ENCODE peak calls at places on chromosomes 1 and 21, in seven cellular contexts. T is dermis microvascular lymphatic vessel endothelial cell; D is trophoblast cell; A is stimulated activated CD4-positive, alpha-beta T cell treated with anti-CD3 and anti-CD28 coated beads, Interleukin-1b, Interleukin-23, amount 100 ng/mL, for 1 hour; Y is activated T-helper 1 cell treated with anti-CD3 and anti-CD28 coated beads, Interleukin-2, amount 50 U/mL, for 16 hours; C is activated T-helper 9 cell treated with anti-CD3 and anti-CD28 coated beads, Interleukin-2, amount 50 U/mL, for 16 hours; U is posterior vena cava. Q is an unnamed sample.

GRCh38 chr1:215887618-215888017 is 320.5 kb downstream of the KCTD3 start:
- DNase-seq in C (no peak), A (no peak), T (no peak), D (no peak), U (no peak), Y (no peak), Q (no peak)

GRCh38 chr1:12095822-12096263 is 32.7 kb downstream of the TNFRSF8 start:
- DNase-seq in C (no peak), T (no peak), Y (no peak), D (peak; percentile 29), U (peak; percentile 45), A (no peak), Q (no peak)

GRCh38 chr1:16156848-16157495 is 1.1 kb upstream of the EPHA2 start:
- DNase-seq in T (peak; percentile 70), A (no peak), C (no peak), Y (no peak), D (no peak), U (peak; percentile 84), Q (no peak)

GRCh38 chr1:89841507-89841906 is 20.7 kb downstream of the LRRC8D start:
- DNase-seq in C (no peak), U (no peak), Y (no peak), T (no peak), D (no peak), A (no peak), Q (no peak)

GRCh38 chr1:156004843-156005593 is 15.7 kb downstream of the SSR2 start:
- DNase-seq in A (no peak), D (no peak), T (no peak), C (no peak), U (no peak), Y (no peak), Q (no peak)

GRCh38 chr1:186798960-186799688 is 29.6 kb upstream of the PLA2G4A start:
- DNase-seq in U (no peak), C (no peak), A (no peak), Y (no peak), T (no peak), D (no peak), Q (no peak)

GRCh38 chr1:183622884-183623785 is 12.4 kb downstream of the ARPC5 start:
- DNase-seq in U (no peak), C (no peak), D (peak; percentile 70), T (peak; percentile 67), A (peak; percentile 8), Y (no peak), Q (no peak)

GRCh38 chr21:29005696-29006095 is 13.0 kb upstream of the LTN1 start:
- DNase-seq in D (peak; percentile 91), C (no peak), T (no peak), A (no peak), U (no peak), Y (no peak), Q (no peak)

GRCh38 chr1:208237241-208237640 is 6.9 kb downstream of the PLXNA2 start:
- DNase-seq in T (peak; percentile 57), Y (no peak), D (no peak), A (no peak), C (no peak), U (no peak), Q (no peak)

GRCh38 chr1:14478120-14478519 is 120.4 kb upstream of the KAZN start:
- DNase-seq in U (no peak), T (no peak), D (no peak), A (no peak), C (no peak), Y (no peak), Q (no peak)

GRCh38 chr1:223486366-223486765 is 93.2 kb downstream of the CCDC185 start:
- DNase-seq in C (no peak), D (no peak), U (no peak), Y (no peak), A (no peak), T (no peak), Q (no peak)

GRCh38 chr1:39575191-39576015 is 1.2 kb downstream of the PABPC4 start:
- DNase-seq in Y (peak; percentile 15), U (peak; percentile 93), C (peak; percentile 28), D (peak; percentile 82), T (peak; percentile 66), A (no peak), Q (peak; percentile 29)

GRCh38 chr1:235511470-235512240 is 7.4 kb upstream of the B3GALNT2 start:
- DNase-seq in T (peak; percentile 12), C (no peak), D (peak; percentile 44), A (no peak), Y (no peak), U (no peak), Q (no peak)

GRCh38 chr1:8876099-8876496 is 2.4 kb downstream of the ENO1 start:
- DNase-seq in U (no peak), D (no peak), Y (no peak), T (no peak), A (no peak), C (no peak), Q (no peak)

GRCh38 chr1:67468066-67468718 is 38.0 kb upstream of the SERBP1 start:
- DNase-seq in A (no peak), T (peak; percentile 84), Y (no peak), U (no peak), C (no peak), D (peak; percentile 43), Q (peak; percentile 13)

GRCh38 chr1:212367474-212368072 is 47.1 kb downstream of the PACC1 start:
- DNase-seq in D (no peak), T (no peak), Y (no peak), A (no peak), C (no peak), U (no peak), Q (no peak)

GRCh38 chr1:88237026-88237425 is 447.0 kb upstream of the PKN2 start:
- DNase-seq in D (no peak), T (no peak), U (no peak), C (no peak), A (no peak), Y (no peak), Q (peak; percentile 42)

GRCh38 chr1:58812926-58813325 is 29.1 kb upstream of the JUN start:
- DNase-seq in D (no peak), Y (no peak), C (peak; percentile 25), U (no peak), T (no peak), A (no peak), Q (no peak)

Q was measured in stromal cell of bone marrow.